ENCODE peak calls at places on chromosomes 13 and 19, in four cellular contexts. S is WTC11, H is K562, J is SK-N-SH. Q is an unnamed sample.

GRCh38 chr13:25262261-25262660 is 25.0 kb downstream of the MTMR6 start:
- DNase-seq in S (no peak), H (no peak), J (no peak), Q (no peak)

GRCh38 chr13:47707414-47707813 is 293.7 kb downstream of the SUCLA2 start:
- DNase-seq in J (no peak), H (no peak), S (no peak), Q (no peak)

GRCh38 chr13:33250594-33250993 is 35.0 kb downstream of the STARD13 start:
- DNase-seq in H (no peak), J (no peak), S (no peak), Q (no peak)

GRCh38 chr19:13094771-13095392 is 7.8 kb downstream of the LYL1 start:
- DNase-seq in H (peak; percentile 49), S (peak; percentile 45), J (peak; percentile 60), Q (no peak)

GRCh38 chr19:39843919-39844793 is 2.0 kb downstream of the FBL start:
- DNase-seq in S (no peak), H (no peak), J (peak; percentile 50), Q (no peak)

GRCh38 chr19:37969695-37970094 is 62.7 kb downstream of the SIPA1L3 start:
- DNase-seq in S (no peak), H (no peak), J (no peak), Q (no peak)

GRCh38 chr19:51901860-51902259 is 3.0 kb downstream of the ZNF649 start:
- DNase-seq in S (no peak), J (no peak), H (no peak), Q (no peak)

GRCh38 chr13:84491952-84492351 is 609.7 kb upstream of the SLITRK1 start:
- DNase-seq in J (no peak), H (no peak), S (no peak), Q (no peak)

GRCh38 chr13:99605417-99606321 is 104.4 kb downstream of the TM9SF2 start:
- DNase-seq in S (peak; percentile 60), J (peak; percentile 64), H (peak; percentile 17), Q (no peak)

GRCh38 chr19:18487576-18488402 is 34.1 kb downstream of the ELL start:
- DNase-seq in H (no peak), S (no peak), J (no peak), Q (no peak)

GRCh38 chr19:3576696-3577443 is 4.1 kb downstream of the HMG20B start:
- DNase-seq in H (peak; percentile 87), S (peak; percentile 91), J (peak; percentile 78), Q (no peak)

GRCh38 chr13:108789476-108789875 is 160.1 kb downstream of the MYO16 start:
- DNase-seq in H (no peak), S (no peak), J (no peak), Q (no peak)

GRCh38 chr19:7013678-7014077 is 7.6 kb downstream of the MBD3L2B start:
- DNase-seq in J (no peak), H (no peak), S (no peak), Q (peak; percentile 68)

GRCh38 chr19:55553217-55554182 is 8.2 kb upstream of the SBK3 start:
- DNase-seq in J (no peak), S (no peak), H (no peak), Q (no peak)

GRCh38 chr13:106709509-106709908 is 141.6 kb upstream of the ARGLU1 start:
- DNase-seq in H (no peak), S (no peak), J (no peak), Q (no peak)

GRCh38 chr13:26604784-26605183 is 47.3 kb downstream of the WASF3 start:
- DNase-seq in J (no peak), S (no peak), H (no peak), Q (no peak)

GRCh38 chr13:30510091-30510490 is 44.4 kb upstream of the HMGB1 start:
- DNase-seq in H (no peak), S (no peak), J (no peak), Q (no peak)

GRCh38 chr19:32966750-32967149 is 5.0 kb downstream of the CEP89 start:
- DNase-seq in J (no peak), H (no peak), S (no peak), Q (no peak)

GRCh38 chr19:7535035-7535992 is at the start of gene PNPLA6:
- DNase-seq in S (peak; percentile 96), H (peak; percentile 93), J (peak; percentile 97), Q (peak; percentile 67)

GRCh38 chr19:10158485-10158884 is 36.3 kb downstream of the DNMT1 start:
- DNase-seq in J (no peak), H (no peak), S (no peak), Q (no peak)

GRCh38 chr19:10158071-10158470 is 36.7 kb downstream of the DNMT1 start:
- DNase-seq in J (no peak), H (no peak), S (no peak), Q (no peak)

GRCh38 chr19:10159610-10160009 is 35.1 kb downstream of the DNMT1 start:
- DNase-seq in S (no peak), J (no peak), H (no peak), Q (no peak)

GRCh38 chr19:10152100-10152499 is 32.4 kb upstream of the EIF3G start:
- DNase-seq in J (no peak), H (no peak), S (no peak), Q (no peak)

GRCh38 chr19:10155834-10156233 is 36.1 kb upstream of the EIF3G start:
- DNase-seq in S (no peak), J (no peak), H (no peak), Q (no peak)
- TF ChIP-seq USF1 in S (no peak), J (no peak), H (no peak), Q (no peak)

GRCh38 chr19:46015080-46015960 is 7.5 kb downstream of the PGLYRP1 start:
- DNase-seq in J (peak; percentile 93), S (peak; percentile 92), H (peak; percentile 73), Q (no peak)

GRCh38 chr19:46006411-46006810 is 11.1 kb downstream of the CCDC61 start:
- DNase-seq in S (no peak), H (no peak), J (no peak), Q (no peak)

GRCh38 chr19:46014534-46014933 is 8.3 kb downstream of the PGLYRP1 start:
- DNase-seq in J (no peak), S (no peak), H (no peak), Q (no peak)

GRCh38 chr19:46009530-46010510 is 13.0 kb downstream of the PGLYRP1 start:
- DNase-seq in H (peak; percentile 79), S (peak; percentile 89), J (peak; percentile 80), Q (no peak)
- TF ChIP-seq USF1 in H (no peak), S (no peak), J (no peak), Q (no peak)

GRCh38 chr19:31350693-31351211 is 1.5 kb upstream of the TSHZ3 start:
- DNase-seq in J (peak; percentile 87), S (peak; percentile 51), H (peak; percentile 82), Q (no peak)

GRCh38 chr19:31352782-31353651 is 3.8 kb upstream of the TSHZ3 start:
- DNase-seq in J (peak; percentile 36), S (peak; percentile 44), H (no peak), Q (no peak)

GRCh38 chr19:31352296-31352781 is 3.1 kb upstream of the TSHZ3 start:
- DNase-seq in H (no peak), S (no peak), J (peak; percentile 19), Q (no peak)

GRCh38 chr19:31350033-31350692 is 927 bp upstream of the TSHZ3 start:
- DNase-seq in S (no peak), H (peak; percentile 51), J (peak; percentile 81), Q (no peak)

GRCh38 chr19:31351212-31352193 is 2.3 kb upstream of the TSHZ3 start:
- DNase-seq in H (no peak), S (no peak), J (peak; percentile 74), Q (no peak)
- TF ChIP-seq USF1 in H (no peak), S (peak; percentile 11), J (no peak), Q (no peak)

GRCh38 chr13:61880576-61881283 is 465.1 kb upstream of the PCDH20 start:
- DNase-seq in J (peak; percentile 24), S (peak; percentile 44), H (peak; percentile 7), Q (no peak)
- TF ChIP-seq USF1 in J (no peak), S (no peak), H (no peak), Q (no peak)

Q was measured in GM12878.